ENCODE peak calls at places on chromosome 14, in ten cellular contexts. One of them, this sample, is unnamed.

GRCh38 chr14:34620115-34620514 is 9.8 kb downstream of the SNX6 start:
- DNase-seq in aorta: no peak
- DNase-seq in prostate gland: no peak
- DNase-seq in IMR-90: no peak
- DNase-seq in neural progenitor cell: no peak
- DNase-seq in ovary: no peak
- DNase-seq in OCI-LY7: no peak
- DNase-seq in neuronal stem cell: no peak
- DNase-seq in HCT116: no peak
- DNase-seq in fibroblast of lung: no peak
- DNase-seq in this sample: no peak

GRCh38 chr14:21026251-21026987 is 1.6 kb upstream of the NDRG2 start:
- DNase-seq in fibroblast of lung: no peak
- DNase-seq in neural progenitor cell: no peak
- DNase-seq in neuronal stem cell: no peak
- DNase-seq in prostate gland: no peak
- DNase-seq in HCT116: no peak
- DNase-seq in aorta: no peak
- DNase-seq in ovary: peak; percentile 53
- DNase-seq in IMR-90: no peak
- DNase-seq in OCI-LY7: no peak
- DNase-seq in this sample: no peak

GRCh38 chr14:97655169-97655948 is 858.2 kb downstream of the VRK1 start:
- DNase-seq in ovary: no peak
- DNase-seq in fibroblast of lung: no peak
- DNase-seq in prostate gland: no peak
- DNase-seq in OCI-LY7: no peak
- DNase-seq in neuronal stem cell: no peak
- DNase-seq in aorta: no peak
- DNase-seq in neural progenitor cell: peak; percentile 20
- DNase-seq in HCT116: no peak
- DNase-seq in IMR-90: no peak
- DNase-seq in this sample: no peak

GRCh38 chr14:23095196-23096108 is at the start of gene C14orf119:
- DNase-seq in fibroblast of lung: peak; percentile 98
- DNase-seq in prostate gland: peak; percentile 100
- DNase-seq in IMR-90: peak; percentile 99
- DNase-seq in ovary: peak; percentile 100
- DNase-seq in neuronal stem cell: peak; percentile 100
- DNase-seq in aorta: peak; percentile 100
- DNase-seq in OCI-LY7: peak; percentile 100
- DNase-seq in neural progenitor cell: peak; percentile 100
- DNase-seq in HCT116: peak; percentile 99
- DNase-seq in this sample: peak; percentile 99

GRCh38 chr14:72965249-72965648 is 39.0 kb downstream of the DCAF4 start:
- DNase-seq in fibroblast of lung: peak; percentile 17
- DNase-seq in HCT116: no peak
- DNase-seq in OCI-LY7: no peak
- DNase-seq in neural progenitor cell: no peak
- DNase-seq in neuronal stem cell: no peak
- DNase-seq in IMR-90: peak; percentile 62
- DNase-seq in ovary: no peak
- DNase-seq in prostate gland: no peak
- DNase-seq in aorta: no peak
- DNase-seq in this sample: no peak

GRCh38 chr14:94374749-94375148 is 13.7 kb downstream of the SERPINA1 start:
- DNase-seq in prostate gland: no peak
- DNase-seq in ovary: no peak
- DNase-seq in fibroblast of lung: no peak
- DNase-seq in OCI-LY7: no peak
- DNase-seq in HCT116: no peak
- DNase-seq in aorta: no peak
- DNase-seq in neuronal stem cell: no peak
- DNase-seq in IMR-90: peak; percentile 23
- DNase-seq in neural progenitor cell: no peak
- DNase-seq in this sample: no peak

GRCh38 chr14:30519961-30520360 is 39.0 kb upstream of the G2E3 start:
- DNase-seq in IMR-90: no peak
- DNase-seq in fibroblast of lung: no peak
- DNase-seq in neuronal stem cell: no peak
- DNase-seq in HCT116: no peak
- DNase-seq in ovary: no peak
- DNase-seq in OCI-LY7: no peak
- DNase-seq in neural progenitor cell: no peak
- DNase-seq in aorta: no peak
- DNase-seq in prostate gland: no peak
- DNase-seq in this sample: no peak

GRCh38 chr14:21057803-21058675 is at the start of gene RNASE8:
- DNase-seq in OCI-LY7: no peak
- DNase-seq in prostate gland: no peak
- DNase-seq in fibroblast of lung: peak; percentile 66
- DNase-seq in neuronal stem cell: no peak
- DNase-seq in ovary: no peak
- DNase-seq in aorta: no peak
- DNase-seq in neural progenitor cell: no peak
- DNase-seq in HCT116: no peak
- DNase-seq in IMR-90: peak; percentile 35
- DNase-seq in this sample: no peak

GRCh38 chr14:30874120-30874998 is at the start of gene COCH:
- DNase-seq in prostate gland: no peak
- DNase-seq in neural progenitor cell: peak; percentile 86
- DNase-seq in neuronal stem cell: peak; percentile 56
- DNase-seq in aorta: peak; percentile 47
- DNase-seq in IMR-90: no peak
- DNase-seq in OCI-LY7: peak; percentile 82
- DNase-seq in ovary: no peak
- DNase-seq in fibroblast of lung: peak; percentile 18
- DNase-seq in HCT116: peak; percentile 4
- DNase-seq in this sample: no peak

GRCh38 chr14:104754213-104754851 is 1.4 kb downstream of the SIVA1 start:
- DNase-seq in IMR-90: no peak
- DNase-seq in prostate gland: no peak
- DNase-seq in OCI-LY7: no peak
- DNase-seq in aorta: no peak
- DNase-seq in fibroblast of lung: no peak
- DNase-seq in ovary: no peak
- DNase-seq in neuronal stem cell: no peak
- DNase-seq in HCT116: no peak
- DNase-seq in neural progenitor cell: no peak
- DNase-seq in this sample: no peak
- H3K27ac ChIP-seq in IMR-90: no peak overlapping the region
- H3K27ac ChIP-seq in prostate gland: no peak overlapping the region
- H3K27ac ChIP-seq in OCI-LY7: no peak overlapping the region
- H3K27ac ChIP-seq in aorta: no peak overlapping the region
- H3K27ac ChIP-seq in fibroblast of lung: peak overlapping the region; percentile 88
- H3K27ac ChIP-seq in ovary: no peak overlapping the region
- H3K27ac ChIP-seq in neuronal stem cell: no peak overlapping the region
- H3K27ac ChIP-seq in HCT116: peak overlapping the region; percentile 90
- H3K27ac ChIP-seq in neural progenitor cell: no peak overlapping the region
- H3K27ac ChIP-seq in this sample: no peak overlapping the region

GRCh38 chr14:68784298-68784910 is 8.5 kb downstream of the ZFP36L1 start:
- DNase-seq in prostate gland: no peak
- DNase-seq in neuronal stem cell: no peak
- DNase-seq in ovary: peak; percentile 52
- DNase-seq in aorta: peak; percentile 60
- DNase-seq in IMR-90: no peak
- DNase-seq in OCI-LY7: no peak
- DNase-seq in HCT116: no peak
- DNase-seq in fibroblast of lung: peak; percentile 47
- DNase-seq in neural progenitor cell: no peak
- DNase-seq in this sample: no peak
- H3K4me1 ChIP-seq in prostate gland: peaks cover 12% of the 10 kb centered on the region
- H3K4me1 ChIP-seq in neuronal stem cell: peaks cover 13% of the 10 kb centered on the region
- H3K4me1 ChIP-seq in ovary: peaks cover 30% of the 10 kb centered on the region
- H3K4me1 ChIP-seq in aorta: peaks cover 2% of the 10 kb centered on the region
- H3K4me1 ChIP-seq in IMR-90: peaks cover 17% of the 10 kb centered on the region
- H3K4me1 ChIP-seq in OCI-LY7: peaks cover 65% of the 10 kb centered on the region
- H3K4me1 ChIP-seq in HCT116: peaks cover 88% of the 10 kb centered on the region
- H3K4me1 ChIP-seq in fibroblast of lung: peaks cover 31% of the 10 kb centered on the region
- H3K4me1 ChIP-seq in neural progenitor cell: peaks cover 33% of the 10 kb centered on the region
- H3K4me1 ChIP-seq in this sample: peaks cover 74% of the 10 kb centered on the region

GRCh38 chr14:105195533-105196227 is 14.6 kb upstream of the NUDT14 start:
- DNase-seq in IMR-90: no peak
- DNase-seq in HCT116: no peak
- DNase-seq in fibroblast of lung: no peak
- DNase-seq in prostate gland: no peak
- DNase-seq in neural progenitor cell: peak; percentile 56
- DNase-seq in neuronal stem cell: peak; percentile 31
- DNase-seq in aorta: no peak
- DNase-seq in ovary: no peak
- DNase-seq in OCI-LY7: no peak
- DNase-seq in this sample: no peak
- H3K4me3 ChIP-seq in IMR-90: no peak overlapping the region
- H3K4me3 ChIP-seq in HCT116: no peak overlapping the region
- H3K4me3 ChIP-seq in fibroblast of lung: no peak overlapping the region
- H3K4me3 ChIP-seq in prostate gland: no peak overlapping the region
- H3K4me3 ChIP-seq in neural progenitor cell: peak overlapping the region; percentile 46
- H3K4me3 ChIP-seq in neuronal stem cell: peak overlapping the region; percentile 51
- H3K4me3 ChIP-seq in aorta: no peak overlapping the region
- H3K4me3 ChIP-seq in ovary: no peak overlapping the region
- H3K4me3 ChIP-seq in OCI-LY7: no peak overlapping the region
- H3K4me3 ChIP-seq in this sample: no peak overlapping the region

DNA sequence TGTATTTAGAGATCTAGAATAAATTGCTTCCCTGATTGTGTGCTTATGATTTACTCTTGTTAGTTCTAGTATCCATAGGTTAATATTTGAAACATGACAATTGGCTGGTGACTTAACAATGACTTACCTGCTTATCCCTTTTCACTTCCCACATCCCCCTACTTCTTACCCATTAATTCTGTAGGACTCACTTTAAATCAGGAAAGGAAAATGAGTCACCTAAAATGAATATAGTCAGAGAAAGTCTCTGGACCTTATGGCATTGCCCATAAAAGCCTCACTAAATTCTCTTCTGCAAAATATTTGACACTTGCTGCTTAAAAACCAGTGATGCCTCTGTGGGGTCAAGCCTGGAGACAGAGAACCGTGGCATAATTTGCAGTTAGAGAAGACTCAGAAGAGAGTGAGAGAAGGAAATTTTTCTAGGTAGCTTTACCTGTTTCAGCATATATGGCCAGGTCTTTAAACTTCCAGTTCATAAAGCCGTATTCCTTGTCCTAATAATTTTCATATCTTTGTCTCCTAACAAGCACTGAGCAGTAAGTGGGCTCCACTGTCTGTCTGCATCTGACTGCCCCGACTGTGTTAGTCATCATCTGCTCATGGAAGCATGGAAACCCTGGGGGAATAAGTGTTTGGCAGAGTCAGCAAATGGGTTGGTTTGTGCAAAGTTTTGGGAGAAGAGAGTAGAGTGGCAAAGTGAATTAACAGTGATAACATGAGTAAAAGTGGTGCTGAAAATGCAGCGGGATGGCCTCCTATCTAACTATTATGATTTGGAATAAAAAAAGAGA is 294.4 kb downstream of the AKAP6 start:
- DNase-seq in ovary: no peak
- DNase-seq in aorta: no peak
- DNase-seq in neuronal stem cell: no peak
- DNase-seq in HCT116: no peak
- DNase-seq in prostate gland: no peak
- DNase-seq in neural progenitor cell: no peak
- DNase-seq in fibroblast of lung: peak; percentile 41
- DNase-seq in IMR-90: peak; percentile 19
- DNase-seq in OCI-LY7: no peak
- DNase-seq in this sample: no peak
- H3K27ac ChIP-seq in ovary: no peak overlapping the region
- H3K27ac ChIP-seq in aorta: no peak overlapping the region
- H3K27ac ChIP-seq in neuronal stem cell: no peak overlapping the region
- H3K27ac ChIP-seq in HCT116: no peak overlapping the region
- H3K27ac ChIP-seq in prostate gland: no peak overlapping the region
- H3K27ac ChIP-seq in neural progenitor cell: no peak overlapping the region
- H3K27ac ChIP-seq in fibroblast of lung: no peak overlapping the region
- H3K27ac ChIP-seq in IMR-90: no peak overlapping the region
- H3K27ac ChIP-seq in OCI-LY7: no peak overlapping the region
- H3K27ac ChIP-seq in this sample: no peak overlapping the region

GRCh38 chr14:61620130-61620946 is 75.0 kb upstream of the HIF1A start:
- DNase-seq in HCT116: no peak
- DNase-seq in neuronal stem cell: no peak
- DNase-seq in OCI-LY7: no peak
- DNase-seq in neural progenitor cell: no peak
- DNase-seq in ovary: peak; percentile 53
- DNase-seq in IMR-90: peak; percentile 89
- DNase-seq in aorta: no peak
- DNase-seq in prostate gland: no peak
- DNase-seq in fibroblast of lung: peak; percentile 96
- DNase-seq in this sample: no peak
- H3K4me1 ChIP-seq in HCT116: peaks cover 4% of the 10 kb centered on the region
- H3K4me1 ChIP-seq in neuronal stem cell: peaks cover 4% of the 10 kb centered on the region
- H3K4me1 ChIP-seq in OCI-LY7: no peaks in the 10 kb centered on the region
- H3K4me1 ChIP-seq in neural progenitor cell: peaks cover 7% of the 10 kb centered on the region
- H3K4me1 ChIP-seq in ovary: peaks cover 5% of the 10 kb centered on the region
- H3K4me1 ChIP-seq in IMR-90: peaks cover 15% of the 10 kb centered on the region
- H3K4me1 ChIP-seq in aorta: no peaks in the 10 kb centered on the region
- H3K4me1 ChIP-seq in prostate gland: no peaks in the 10 kb centered on the region
- H3K4me1 ChIP-seq in fibroblast of lung: peaks cover 5% of the 10 kb centered on the region
- H3K4me1 ChIP-seq in this sample: no peaks in the 10 kb centered on the region

GRCh38 chr14:103188691-103189480 is 65.6 kb downstream of the TNFAIP2 start:
- DNase-seq in neural progenitor cell: peak; percentile 36
- DNase-seq in OCI-LY7: no peak
- DNase-seq in prostate gland: no peak
- DNase-seq in HCT116: no peak
- DNase-seq in neuronal stem cell: no peak
- DNase-seq in fibroblast of lung: no peak
- DNase-seq in IMR-90: no peak
- DNase-seq in aorta: no peak
- DNase-seq in ovary: peak; percentile 43
- DNase-seq in this sample: no peak
- H3K4me3 ChIP-seq in neural progenitor cell: peak overlapping the region; percentile 51
- H3K4me3 ChIP-seq in OCI-LY7: no peak overlapping the region
- H3K4me3 ChIP-seq in prostate gland: peak overlapping the region; percentile 28
- H3K4me3 ChIP-seq in HCT116: no peak overlapping the region
- H3K4me3 ChIP-seq in neuronal stem cell: peak overlapping the region; percentile 76
- H3K4me3 ChIP-seq in fibroblast of lung: no peak overlapping the region
- H3K4me3 ChIP-seq in IMR-90: peak overlapping the region; percentile 30
- H3K4me3 ChIP-seq in aorta: no peak overlapping the region
- H3K4me3 ChIP-seq in ovary: peak overlapping the region; percentile 30
- H3K4me3 ChIP-seq in this sample: peak overlapping the region; percentile 35

DNA sequence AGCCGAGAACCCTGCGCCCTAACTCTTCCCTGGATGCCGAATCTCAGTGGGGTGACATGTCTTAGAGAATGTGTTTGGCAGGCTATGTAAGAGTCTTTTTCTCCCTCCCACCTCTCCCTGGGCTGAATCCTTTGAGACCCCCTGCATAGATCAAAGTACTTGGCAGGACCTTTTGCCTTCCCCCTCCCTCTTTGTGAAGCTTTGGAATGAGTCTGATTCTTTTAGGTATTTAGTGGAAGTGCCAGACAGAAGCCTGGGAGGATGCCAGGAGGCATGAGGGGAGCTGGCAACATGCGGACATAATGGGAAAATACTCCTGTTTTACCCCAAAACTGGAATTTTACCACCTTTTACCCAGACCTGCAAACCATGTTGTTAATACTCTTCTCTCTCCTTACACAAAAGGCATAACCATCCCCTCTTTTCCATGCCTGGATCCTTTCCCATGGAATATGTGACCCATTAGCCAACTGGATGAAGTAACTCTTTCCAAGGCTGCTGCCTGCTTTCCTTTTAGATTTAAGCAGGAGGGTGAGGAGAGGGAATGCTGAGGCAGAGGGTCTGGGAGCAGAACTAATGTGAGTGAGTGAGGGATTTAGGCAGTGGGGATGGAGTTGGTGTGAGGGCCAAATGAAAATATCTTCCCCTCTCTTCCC is 41.7 kb downstream of the TTLL5 start:
- DNase-seq in ovary: no peak
- DNase-seq in neural progenitor cell: peak; percentile 70
- DNase-seq in aorta: no peak
- DNase-seq in HCT116: no peak
- DNase-seq in OCI-LY7: no peak
- DNase-seq in prostate gland: no peak
- DNase-seq in fibroblast of lung: peak; percentile 87
- DNase-seq in neuronal stem cell: peak; percentile 29
- DNase-seq in IMR-90: peak; percentile 18
- DNase-seq in this sample: no peak
- H3K27ac ChIP-seq in ovary: no peak overlapping the region
- H3K27ac ChIP-seq in neural progenitor cell: peak overlapping the region; percentile 11
- H3K27ac ChIP-seq in aorta: peak overlapping the region; percentile 88
- H3K27ac ChIP-seq in HCT116: no peak overlapping the region
- H3K27ac ChIP-seq in OCI-LY7: no peak overlapping the region
- H3K27ac ChIP-seq in prostate gland: no peak overlapping the region
- H3K27ac ChIP-seq in fibroblast of lung: no peak overlapping the region
- H3K27ac ChIP-seq in neuronal stem cell: no peak overlapping the region
- H3K27ac ChIP-seq in IMR-90: no peak overlapping the region
- H3K27ac ChIP-seq in this sample: no peak overlapping the region